ENCODE peak calls at places on chromosome 14, in six cellular contexts. U, W, J, H, R and Q are unnamed samples.

GRCh38 chr14:51650721-51651387 is 856 bp upstream of the FRMD6 start:
- DNase-seq in U (peak; percentile 28), W (peak; percentile 31), J (peak; percentile 34), H (peak; percentile 34), R (peak; percentile 24), Q (peak; percentile 13)

GRCh38 chr14:64942531-64943111 is at the start of gene GPX2:
- DNase-seq in U (no peak), W (peak; percentile 39), J (no peak), H (peak; percentile 73), R (no peak), Q (no peak)

GRCh38 chr14:31166271-31166561 is 41.4 kb downstream of the HECTD1 start:
- DNase-seq in U (no peak), W (no peak), J (no peak), H (no peak), R (no peak), Q (no peak)

GRCh38 chr14:49512147-49512551 is 74.0 kb downstream of the RPS29 start:
- DNase-seq in U (no peak), W (peak; percentile 97), J (no peak), H (no peak), R (no peak), Q (no peak)

GRCh38 chr14:59278111-59278510 is 89.6 kb downstream of the DAAM1 start:
- DNase-seq in U (no peak), W (peak; percentile 100), J (no peak), H (peak; percentile 48), R (no peak), Q (no peak)

GRCh38 chr14:92937229-92937937 is 14.4 kb downstream of the CHGA start:
- DNase-seq in U (no peak), W (peak; percentile 70), J (no peak), H (no peak), R (no peak), Q (no peak)

GRCh38 chr14:73283592-73284379 is 46.5 kb downstream of the PAPLN start:
- DNase-seq in U (no peak), W (peak; percentile 75), J (no peak), H (no peak), R (peak; percentile 33), Q (no peak)

GRCh38 chr14:92336363-92336762 is 13.4 kb downstream of the SLC24A4 start:
- DNase-seq in U (no peak), W (no peak), J (no peak), H (no peak), R (no peak), Q (no peak)

GRCh38 chr14:103624860-103625259 is 4.2 kb upstream of the KLC1 start:
- DNase-seq in U (peak; percentile 72), W (peak; percentile 94), J (no peak), H (peak; percentile 53), R (no peak), Q (no peak)

GRCh38 chr14:102192840-102193502 is 53.3 kb downstream of the WDR20 start:
- DNase-seq in U (no peak), W (no peak), J (peak; percentile 60), H (no peak), R (no peak), Q (no peak)

GRCh38 chr14:73942180-73942579 is 7.7 kb downstream of the FAM161B start:
- DNase-seq in U (no peak), W (no peak), J (no peak), H (no peak), R (no peak), Q (no peak)

GRCh38 chr14:100605706-100606686 is 18.8 kb upstream of the BEGAIN start:
- DNase-seq in U (no peak), W (no peak), J (no peak), H (no peak), R (no peak), Q (no peak)

GRCh38 chr14:106605548-106606448 is 1079.4 kb downstream of the TMEM121 start:
- DNase-seq in U (peak; percentile 18), W (no peak), J (no peak), H (no peak), R (no peak), Q (no peak)

GRCh38 chr14:67963545-67963944 is 144.0 kb downstream of the RAD51B start:
- DNase-seq in U (no peak), W (no peak), J (no peak), H (no peak), R (no peak), Q (no peak)

GRCh38 chr14:73491256-73491976 is 683 bp downstream of the RIOX1 start:
- DNase-seq in U (peak; percentile 55), W (peak; percentile 74), J (peak; percentile 63), H (peak; percentile 73), R (peak; percentile 75), Q (peak; percentile 22)

GRCh38 chr14:93017898-93018297 is 94.9 kb downstream of the CHGA start:
- DNase-seq in U (no peak), W (no peak), J (no peak), H (no peak), R (no peak), Q (no peak)

GRCh38 chr14:55005071-55005470 is 21.8 kb downstream of the WDHD1 start:
- DNase-seq in U (no peak), W (no peak), J (no peak), H (no peak), R (no peak), Q (no peak)

GRCh38 chr14:87233806-87234384 is 759.1 kb downstream of the GALC start:
- DNase-seq in U (no peak), W (no peak), J (no peak), H (no peak), R (no peak), Q (no peak)

GRCh38 chr14:50351016-50351415 is 38.9 kb downstream of the DMAC2L start:
- DNase-seq in U (no peak), W (no peak), J (no peak), H (no peak), R (no peak), Q (no peak)

GRCh38 chr14:94867931-94868597 is 98.2 kb upstream of the GSC start:
- DNase-seq in U (no peak), W (peak; percentile 1), J (no peak), H (peak; percentile 46), R (no peak), Q (no peak)

GRCh38 chr14:61113561-61113960 is 132.5 kb downstream of the SLC38A6 start:
- DNase-seq in U (no peak), W (no peak), J (no peak), H (no peak), R (no peak), Q (no peak)

GRCh38 chr14:96096639-96097610 is 57.8 kb downstream of the C14orf132 start:
- DNase-seq in U (no peak), W (no peak), J (no peak), H (no peak), R (no peak), Q (no peak)

GRCh38 chr14:65413739-65414045 is 1.2 kb downstream of the FUT8 start:
- DNase-seq in U (no peak), W (no peak), J (no peak), H (no peak), R (no peak), Q (no peak)

GRCh38 chr14:103104654-103105511 is 10.4 kb downstream of the EXOC3L4 start:
- DNase-seq in U (peak; percentile 73), W (peak; percentile 82), J (peak; percentile 85), H (peak; percentile 87), R (peak; percentile 72), Q (peak; percentile 80)

GRCh38 chr14:37890095-37890494 is 294.7 kb downstream of the TTC6 start:
- DNase-seq in U (no peak), W (no peak), J (no peak), H (no peak), R (no peak), Q (no peak)

GRCh38 chr14:94753067-94753466 is 16.8 kb downstream of the GSC start:
- DNase-seq in U (peak; percentile 31), W (no peak), J (no peak), H (no peak), R (no peak), Q (no peak)

GRCh38 chr14:52348796-52349195 is 34.7 kb downstream of the PTGER2 start:
- DNase-seq in U (no peak), W (peak; percentile 83), J (no peak), H (no peak), R (no peak), Q (no peak)

GRCh38 chr14:32896979-32897723 is 41.5 kb upstream of the NPAS3 start:
- DNase-seq in U (no peak), W (peak; percentile 53), J (no peak), H (no peak), R (no peak), Q (no peak)

GRCh38 chr14:101843665-101844064 is 82.2 kb downstream of the PPP2R5C start:
- DNase-seq in U (no peak), W (peak; percentile 21), J (no peak), H (no peak), R (no peak), Q (no peak)

DNA sequence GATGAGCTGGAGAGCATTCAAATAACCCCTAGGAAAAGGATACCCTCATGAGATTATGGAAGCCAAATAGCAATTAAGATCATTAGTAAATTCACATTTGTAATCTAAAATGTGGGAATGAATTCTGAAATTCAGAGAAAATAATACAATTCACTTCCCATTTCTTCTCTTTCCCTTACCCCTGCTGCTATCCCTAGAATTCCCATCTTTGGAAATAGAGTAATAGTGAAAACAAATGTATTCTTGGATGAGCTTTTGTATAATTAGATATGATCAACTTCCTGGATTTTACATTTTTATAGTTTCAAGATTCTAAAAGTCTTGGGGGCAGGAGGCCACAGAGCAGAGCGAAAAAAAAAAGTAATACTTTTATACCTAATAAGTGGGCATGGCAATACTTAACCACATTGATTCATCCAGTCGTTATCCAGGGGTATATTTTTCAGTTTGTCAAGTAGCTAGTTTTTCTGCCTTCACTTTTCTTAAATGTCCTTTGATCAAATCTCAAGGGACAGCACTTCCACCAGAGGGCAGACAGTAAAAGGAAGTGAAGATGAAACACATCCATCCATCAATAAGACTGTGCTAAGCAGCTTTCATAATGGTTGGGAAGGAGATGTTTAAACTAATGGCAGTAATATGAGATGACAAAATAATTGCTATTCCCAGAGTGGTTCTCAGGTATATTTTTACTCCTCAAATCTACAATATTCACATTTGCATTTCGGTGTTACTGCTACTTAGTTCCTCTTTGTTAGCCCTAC is 401.3 kb downstream of the DIO2 start:
- DNase-seq in U (no peak), W (peak; percentile 64), J (no peak), H (peak; percentile 23), R (no peak), Q (no peak)
- TF ChIP-seq CTCF in U (no peak), W (peak; percentile 71), J (no peak), H (peak; percentile 47), R (no peak), Q (no peak)

GRCh38 chr14:21072102-21072501 is 2.0 kb downstream of the ARHGEF40 start:
- DNase-seq in U (no peak), W (no peak), J (no peak), H (peak; percentile 56), R (no peak), Q (no peak)
- TF ChIP-seq CTCF in U (no peak), W (no peak), J (no peak), H (peak; percentile 5), R (no peak), Q (no peak)

GRCh38 chr14:35361141-35361480 is 43.4 kb downstream of the NFKBIA start:
- DNase-seq in U (no peak), W (no peak), J (no peak), H (no peak), R (no peak), Q (no peak)
- TF ChIP-seq CTCF in U (no peak), W (no peak), J (no peak), H (no peak), R (no peak), Q (no peak)

DNA sequence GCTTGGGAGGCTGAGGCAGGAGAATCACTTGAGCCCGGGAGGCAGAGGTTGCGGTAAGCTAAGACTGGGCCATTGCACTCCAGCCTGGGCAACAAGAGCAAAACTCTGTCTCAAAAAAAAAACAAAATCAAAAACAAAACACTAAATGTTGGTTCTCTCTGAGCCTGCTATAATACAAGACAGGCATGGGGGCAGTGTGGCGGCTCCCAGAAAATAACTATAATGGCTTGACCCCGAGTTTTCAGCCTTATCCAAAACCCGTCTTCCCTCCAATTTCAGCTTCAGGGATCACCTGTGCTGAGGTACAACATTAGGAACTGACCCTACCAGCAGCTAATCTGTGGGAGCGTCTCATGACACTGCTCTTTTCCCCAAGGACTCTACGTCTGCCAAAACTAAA is 862 bp downstream of the SLC7A7 start:
- DNase-seq in U (no peak), W (no peak), J (no peak), H (no peak), R (no peak), Q (no peak)
- TF ChIP-seq CTCF in U (no peak), W (no peak), J (no peak), H (no peak), R (no peak), Q (no peak)